ENCODE peak calls at places on chromosomes 7 and 10, in nine cellular contexts. One of them, this sample, is unnamed. For H3K4me1, the result is how much of the 10 kb centered on the place peaks cover.

GRCh38 chr10:94192974-94193373 is 169.8 kb downstream of the NOC3L start:
- DNase-seq in transverse colon: no peak
- DNase-seq in fibroblast of lung: no peak
- DNase-seq in pancreas: no peak
- DNase-seq in Peyer's patch: no peak
- DNase-seq in osteoblast: no peak
- DNase-seq in stomach: no peak
- DNase-seq in ovary: no peak
- DNase-seq in adrenal gland: no peak
- DNase-seq in this sample: no peak

GRCh38 chr7:41188163-41189130 is 514.4 kb downstream of the INHBA start:
- DNase-seq in stomach: no peak
- DNase-seq in transverse colon: no peak
- DNase-seq in ovary: no peak
- DNase-seq in adrenal gland: no peak
- DNase-seq in Peyer's patch: no peak
- DNase-seq in pancreas: no peak
- DNase-seq in osteoblast: peak
- DNase-seq in fibroblast of lung: peak
- DNase-seq in this sample: no peak

GRCh38 chr7:8433477-8434289 is at the start of gene NXPH1:
- DNase-seq in transverse colon: no peak
- DNase-seq in stomach: no peak
- DNase-seq in ovary: no peak
- DNase-seq in adrenal gland: peak
- DNase-seq in osteoblast: no peak
- DNase-seq in pancreas: no peak
- DNase-seq in fibroblast of lung: no peak
- DNase-seq in Peyer's patch: no peak
- DNase-seq in this sample: no peak

GRCh38 chr10:126867567-126868365 is 37.5 kb upstream of the DOCK1 start:
- DNase-seq in stomach: no peak
- DNase-seq in fibroblast of lung: peak
- DNase-seq in adrenal gland: no peak
- DNase-seq in pancreas: no peak
- DNase-seq in transverse colon: no peak
- DNase-seq in ovary: no peak
- DNase-seq in Peyer's patch: no peak
- DNase-seq in osteoblast: peak
- DNase-seq in this sample: no peak

GRCh38 chr10:5843814-5844705 is 30.8 kb upstream of the GDI2 start:
- DNase-seq in stomach: no peak
- DNase-seq in pancreas: no peak
- DNase-seq in transverse colon: no peak
- DNase-seq in osteoblast: no peak
- DNase-seq in Peyer's patch: no peak
- DNase-seq in adrenal gland: no peak
- DNase-seq in ovary: no peak
- DNase-seq in fibroblast of lung: no peak
- DNase-seq in this sample: no peak

GRCh38 chr10:113704637-113705343 is 25.1 kb downstream of the CASP7 start:
- DNase-seq in fibroblast of lung: peak
- DNase-seq in stomach: no peak
- DNase-seq in pancreas: no peak
- DNase-seq in Peyer's patch: no peak
- DNase-seq in ovary: no peak
- DNase-seq in osteoblast: peak
- DNase-seq in transverse colon: no peak
- DNase-seq in adrenal gland: peak
- DNase-seq in this sample: no peak

GRCh38 chr10:9012312-9012711 is 957.8 kb downstream of the GATA3 start:
- DNase-seq in osteoblast: no peak
- DNase-seq in adrenal gland: no peak
- DNase-seq in Peyer's patch: no peak
- DNase-seq in stomach: no peak
- DNase-seq in transverse colon: no peak
- DNase-seq in pancreas: no peak
- DNase-seq in ovary: no peak
- DNase-seq in fibroblast of lung: peak
- DNase-seq in this sample: no peak

GRCh38 chr7:111292026-111292430 is 201.1 kb downstream of the LRRN3 start:
- DNase-seq in adrenal gland: no peak
- DNase-seq in pancreas: no peak
- DNase-seq in osteoblast: peak
- DNase-seq in stomach: no peak
- DNase-seq in Peyer's patch: no peak
- DNase-seq in transverse colon: no peak
- DNase-seq in fibroblast of lung: peak
- DNase-seq in ovary: no peak
- DNase-seq in this sample: no peak

GRCh38 chr10:101217450-101218281 is 11.6 kb downstream of the LBX1 start:
- DNase-seq in transverse colon: peak
- DNase-seq in adrenal gland: peak
- DNase-seq in osteoblast: peak
- DNase-seq in Peyer's patch: no peak
- DNase-seq in pancreas: peak
- DNase-seq in fibroblast of lung: peak
- DNase-seq in ovary: no peak
- DNase-seq in stomach: no peak
- DNase-seq in this sample: no peak

GRCh38 chr10:101216631-101217425 is 12.4 kb downstream of the LBX1 start:
- DNase-seq in stomach: no peak
- DNase-seq in adrenal gland: no peak
- DNase-seq in osteoblast: no peak
- DNase-seq in ovary: no peak
- DNase-seq in Peyer's patch: no peak
- DNase-seq in fibroblast of lung: no peak
- DNase-seq in pancreas: no peak
- DNase-seq in transverse colon: no peak
- DNase-seq in this sample: no peak

GRCh38 chr10:101215397-101216206 is 13.7 kb downstream of the LBX1 start:
- DNase-seq in fibroblast of lung: no peak
- DNase-seq in adrenal gland: no peak
- DNase-seq in transverse colon: no peak
- DNase-seq in pancreas: no peak
- DNase-seq in ovary: no peak
- DNase-seq in Peyer's patch: peak
- DNase-seq in osteoblast: no peak
- DNase-seq in stomach: no peak
- DNase-seq in this sample: no peak

GRCh38 chr10:101214446-101215396 is 14.5 kb downstream of the LBX1 start:
- DNase-seq in osteoblast: peak
- DNase-seq in Peyer's patch: peak
- DNase-seq in ovary: peak
- DNase-seq in transverse colon: peak
- DNase-seq in adrenal gland: peak
- DNase-seq in stomach: peak
- DNase-seq in fibroblast of lung: peak
- DNase-seq in pancreas: peak
- DNase-seq in this sample: peak

DNA sequence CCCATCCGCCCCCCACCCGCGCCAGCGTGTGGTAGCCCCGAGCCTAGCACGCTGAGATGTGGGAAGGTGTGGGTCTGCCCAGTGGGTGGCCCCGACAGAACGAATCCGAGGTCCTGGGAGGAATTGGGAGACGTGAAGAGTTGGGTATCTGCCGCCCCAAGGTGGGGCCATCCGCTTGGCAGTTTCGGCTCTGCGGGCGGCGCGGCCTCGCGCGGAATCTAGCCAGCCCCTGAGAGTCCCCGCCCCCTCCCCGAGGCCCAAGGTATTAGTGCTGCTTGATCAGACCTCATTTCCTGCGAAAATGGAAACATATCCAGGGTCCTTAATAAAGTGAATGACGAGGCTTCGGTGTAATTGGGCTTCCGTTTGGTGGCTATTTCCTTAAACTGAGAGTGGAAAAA is 13.1 kb downstream of the LBX1 start:
- DNase-seq in adrenal gland: no peak
- DNase-seq in Peyer's patch: no peak
- DNase-seq in ovary: no peak
- DNase-seq in fibroblast of lung: no peak
- DNase-seq in stomach: no peak
- DNase-seq in transverse colon: no peak
- DNase-seq in osteoblast: peak
- DNase-seq in pancreas: no peak
- DNase-seq in this sample: no peak
- TF ChIP-seq CTCF in adrenal gland: no peak
- TF ChIP-seq CTCF in Peyer's patch: no peak
- TF ChIP-seq CTCF in ovary: no peak
- TF ChIP-seq CTCF in fibroblast of lung: no peak
- TF ChIP-seq CTCF in stomach: no peak
- TF ChIP-seq CTCF in transverse colon: no peak
- TF ChIP-seq CTCF in osteoblast: no peak
- TF ChIP-seq CTCF in pancreas: no peak
- TF ChIP-seq CTCF in this sample: no peak

GRCh38 chr7:100604976-100605911 is 3.1 kb downstream of the PCOLCE start:
- DNase-seq in ovary: peak
- DNase-seq in fibroblast of lung: no peak
- DNase-seq in transverse colon: peak
- DNase-seq in stomach: peak
- DNase-seq in osteoblast: peak
- DNase-seq in adrenal gland: peak
- DNase-seq in pancreas: peak
- DNase-seq in Peyer's patch: peak
- DNase-seq in this sample: peak

GRCh38 chr7:100604078-100604975 is 2.2 kb downstream of the PCOLCE start:
- DNase-seq in adrenal gland: peak
- DNase-seq in ovary: peak
- DNase-seq in fibroblast of lung: peak
- DNase-seq in stomach: peak
- DNase-seq in transverse colon: peak
- DNase-seq in Peyer's patch: peak
- DNase-seq in osteoblast: peak
- DNase-seq in pancreas: peak
- DNase-seq in this sample: peak

GRCh38 chr7:100603697-100604077 is 1.5 kb downstream of the PCOLCE start:
- DNase-seq in Peyer's patch: no peak
- DNase-seq in stomach: no peak
- DNase-seq in ovary: peak
- DNase-seq in fibroblast of lung: peak
- DNase-seq in pancreas: no peak
- DNase-seq in transverse colon: no peak
- DNase-seq in osteoblast: peak
- DNase-seq in adrenal gland: no peak
- DNase-seq in this sample: no peak

GRCh38 chr7:100600222-100601038 is 1.7 kb upstream of the PCOLCE start:
- DNase-seq in ovary: no peak
- DNase-seq in osteoblast: peak
- DNase-seq in fibroblast of lung: no peak
- DNase-seq in Peyer's patch: no peak
- DNase-seq in stomach: no peak
- DNase-seq in pancreas: no peak
- DNase-seq in adrenal gland: no peak
- DNase-seq in transverse colon: no peak
- DNase-seq in this sample: no peak

GRCh38 chr7:100602889-100603696 is 930 bp downstream of the PCOLCE start:
- DNase-seq in transverse colon: peak
- DNase-seq in Peyer's patch: no peak
- DNase-seq in adrenal gland: peak
- DNase-seq in fibroblast of lung: peak
- DNase-seq in stomach: no peak
- DNase-seq in ovary: peak
- DNase-seq in osteoblast: peak
- DNase-seq in pancreas: peak
- DNase-seq in this sample: peak
- H3K27ac ChIP-seq in transverse colon: peak
- H3K27ac ChIP-seq in Peyer's patch: peak
- H3K27ac ChIP-seq in adrenal gland: peak
- H3K27ac ChIP-seq in fibroblast of lung: peak
- H3K27ac ChIP-seq in stomach: peak
- H3K27ac ChIP-seq in ovary: peak
- H3K27ac ChIP-seq in osteoblast: peak
- H3K27ac ChIP-seq in pancreas: no peak
- H3K27ac ChIP-seq in this sample: peak

GRCh38 chr7:22653981-22654380 is 73.0 kb upstream of the IL6 start:
- DNase-seq in pancreas: no peak
- DNase-seq in transverse colon: no peak
- DNase-seq in Peyer's patch: no peak
- DNase-seq in stomach: no peak
- DNase-seq in ovary: no peak
- DNase-seq in osteoblast: no peak
- DNase-seq in adrenal gland: no peak
- DNase-seq in fibroblast of lung: no peak
- DNase-seq in this sample: no peak

GRCh38 chr7:22654836-22655235 is 72.2 kb upstream of the IL6 start:
- DNase-seq in ovary: no peak
- DNase-seq in Peyer's patch: no peak
- DNase-seq in adrenal gland: no peak
- DNase-seq in fibroblast of lung: no peak
- DNase-seq in pancreas: no peak
- DNase-seq in osteoblast: no peak
- DNase-seq in transverse colon: no peak
- DNase-seq in stomach: no peak
- DNase-seq in this sample: no peak

GRCh38 chr7:22658031-22658430 is 69.0 kb upstream of the IL6 start:
- DNase-seq in adrenal gland: no peak
- DNase-seq in Peyer's patch: no peak
- DNase-seq in osteoblast: no peak
- DNase-seq in ovary: no peak
- DNase-seq in fibroblast of lung: no peak
- DNase-seq in transverse colon: no peak
- DNase-seq in stomach: no peak
- DNase-seq in pancreas: no peak
- DNase-seq in this sample: no peak

GRCh38 chr7:22657479-22657878 is 69.5 kb upstream of the IL6 start:
- DNase-seq in fibroblast of lung: peak
- DNase-seq in osteoblast: no peak
- DNase-seq in ovary: no peak
- DNase-seq in stomach: no peak
- DNase-seq in Peyer's patch: no peak
- DNase-seq in transverse colon: no peak
- DNase-seq in adrenal gland: no peak
- DNase-seq in pancreas: no peak
- DNase-seq in this sample: no peak

DNA sequence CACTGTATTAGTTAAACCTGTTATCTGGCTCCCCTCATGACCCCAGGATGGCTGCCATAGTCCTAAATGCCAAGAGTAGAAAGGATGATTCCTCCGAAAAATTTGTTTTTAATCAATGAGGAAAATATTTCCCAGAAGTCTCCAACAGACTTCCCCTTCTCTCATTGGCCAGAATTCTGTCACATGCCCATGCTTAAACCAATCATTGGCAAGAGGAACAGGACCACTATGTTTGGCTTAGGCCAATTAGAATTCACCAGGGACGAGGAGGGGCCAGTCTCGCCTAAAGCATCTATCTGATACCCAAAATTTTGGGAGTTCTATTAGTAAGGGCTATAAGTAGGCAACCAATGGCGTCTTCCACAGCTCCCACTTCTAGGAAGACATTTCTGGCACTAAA is 71.2 kb upstream of the IL6 start:
- DNase-seq in pancreas: no peak
- DNase-seq in ovary: no peak
- DNase-seq in Peyer's patch: no peak
- DNase-seq in fibroblast of lung: no peak
- DNase-seq in transverse colon: no peak
- DNase-seq in stomach: no peak
- DNase-seq in osteoblast: no peak
- DNase-seq in adrenal gland: no peak
- DNase-seq in this sample: no peak
- H3K4me1 ChIP-seq in pancreas: under half
- H3K4me1 ChIP-seq in ovary: under half
- H3K4me1 ChIP-seq in Peyer's patch: under half
- H3K4me1 ChIP-seq in fibroblast of lung: under half
- H3K4me1 ChIP-seq in transverse colon: under half
- H3K4me1 ChIP-seq in stomach: under half
- H3K4me1 ChIP-seq in osteoblast: under half
- H3K4me1 ChIP-seq in adrenal gland: under half
- H3K4me1 ChIP-seq in this sample: under half

GRCh38 chr7:105336009-105336408 is 52.7 kb downstream of the SRPK2 start:
- DNase-seq in osteoblast: no peak
- DNase-seq in adrenal gland: no peak
- DNase-seq in fibroblast of lung: peak
- DNase-seq in transverse colon: no peak
- DNase-seq in ovary: no peak
- DNase-seq in pancreas: no peak
- DNase-seq in Peyer's patch: no peak
- DNase-seq in stomach: no peak
- DNase-seq in this sample: no peak
- TF ChIP-seq CTCF in osteoblast: peak
- TF ChIP-seq CTCF in adrenal gland: peak
- TF ChIP-seq CTCF in fibroblast of lung: no peak
- TF ChIP-seq CTCF in transverse colon: peak
- TF ChIP-seq CTCF in ovary: no peak
- TF ChIP-seq CTCF in pancreas: no peak
- TF ChIP-seq CTCF in Peyer's patch: peak
- TF ChIP-seq CTCF in stomach: no peak
- TF ChIP-seq CTCF in this sample: peak

This sample was measured in left ventricle myocardium inferior.